ENCODE peak calls at places on chromosomes 7 and 10, in five cellular contexts. B is HepG2, V is IMR-90, C is K562, M is SK-N-SH. Z is an unnamed sample.

GRCh38 chr10:118698421-118698820 is 56.3 kb downstream of the CACUL1 start:
- DNase-seq in B (peak; percentile 10), V (peak; percentile 72), C (peak; percentile 23), M (peak; percentile 20), Z (no peak)

GRCh38 chr7:115293628-115294236 is 371.8 kb downstream of the MDFIC start:
- DNase-seq in B (no peak), V (peak; percentile 53), C (no peak), M (no peak), Z (no peak)

GRCh38 chr7:343227-343822 is 53.4 kb downstream of the FOXL3 start:
- DNase-seq in B (peak; percentile 83), V (no peak), C (peak; percentile 71), M (peak; percentile 62), Z (no peak)

GRCh38 chr10:33157108-33157507 is 177.4 kb downstream of the NRP1 start:
- DNase-seq in B (no peak), V (peak; percentile 68), C (no peak), M (no peak), Z (no peak)

GRCh38 chr10:47253651-47254375 is 46.2 kb upstream of the GDF10 start:
- DNase-seq in B (no peak), V (peak; percentile 41), C (no peak), M (no peak), Z (peak; percentile 43)

GRCh38 chr7:27194641-27195379 is 5.1 kb downstream of the HOXA13 start:
- DNase-seq in B (no peak), V (no peak), C (no peak), M (no peak), Z (no peak)

GRCh38 chr7:13990319-13990983 is 985 bp upstream of the ETV1 start:
- DNase-seq in B (peak; percentile 0), V (peak; percentile 37), C (no peak), M (peak; percentile 48), Z (peak; percentile 80)

GRCh38 chr7:135650831-135651573 is 11.3 kb upstream of the STMP1 start:
- DNase-seq in B (no peak), V (peak; percentile 67), C (no peak), M (no peak), Z (no peak)

GRCh38 chr7:112213735-112214134 is 7.2 kb downstream of the ZNF277 start:
- DNase-seq in B (no peak), V (no peak), C (no peak), M (no peak), Z (no peak)

GRCh38 chr10:63522129-63522687 is 1.0 kb downstream of the REEP3 start:
- DNase-seq in B (no peak), V (peak; percentile 47), C (peak; percentile 30), M (peak; percentile 45), Z (no peak)

GRCh38 chr7:159030490-159031134 is 114.1 kb downstream of the VIPR2 start:
- DNase-seq in B (peak; percentile 46), V (no peak), C (peak; percentile 90), M (peak; percentile 97), Z (peak; percentile 27)

GRCh38 chr7:36153571-36154097 is 580 bp downstream of the EEPD1 start:
- DNase-seq in B (no peak), V (no peak), C (no peak), M (no peak), Z (no peak)

GRCh38 chr10:88525371-88526079 is 57.6 kb downstream of the RNLS start:
- DNase-seq in B (no peak), V (peak; percentile 72), C (no peak), M (no peak), Z (no peak)

GRCh38 chr7:103710247-103710646 is 264.2 kb upstream of the SLC26A5 start:
- DNase-seq in B (no peak), V (peak; percentile 71), C (no peak), M (no peak), Z (no peak)

GRCh38 chr7:98329974-98330373 is 48.5 kb downstream of the BRI3 start:
- DNase-seq in B (no peak), V (peak; percentile 72), C (no peak), M (no peak), Z (no peak)

GRCh38 chr10:97332586-97333350 is 1.8 kb downstream of the FRAT2 start:
- DNase-seq in B (peak; percentile 77), V (peak; percentile 87), C (peak; percentile 43), M (no peak), Z (no peak)

GRCh38 chr10:129622736-129623135 is 155.7 kb downstream of the MGMT start:
- DNase-seq in B (no peak), V (peak; percentile 48), C (no peak), M (no peak), Z (no peak)

GRCh38 chr10:32084484-32084883 is 28.3 kb upstream of the KIF5B start:
- DNase-seq in B (no peak), V (no peak), C (no peak), M (no peak), Z (no peak)

GRCh38 chr7:54878339-54878738 is 119.3 kb upstream of the SEC61G start:
- DNase-seq in B (no peak), V (peak; percentile 59), C (no peak), M (no peak), Z (no peak)
- H2AFZ ChIP-seq in B (no peak overlapping the region), V (peak overlapping the region; percentile 69), C (no peak overlapping the region), M (no peak overlapping the region), Z (peak overlapping the region; percentile 81)

GRCh38 chr7:130880668-130881067 is 146.7 kb upstream of the KLF14 start:
- DNase-seq in B (no peak), V (peak; percentile 42), C (no peak), M (no peak), Z (peak; percentile 13)
- TF ChIP-seq USF2 in B (no peak), V (no peak), C (no peak), M (no peak), Z (no peak)

DNA sequence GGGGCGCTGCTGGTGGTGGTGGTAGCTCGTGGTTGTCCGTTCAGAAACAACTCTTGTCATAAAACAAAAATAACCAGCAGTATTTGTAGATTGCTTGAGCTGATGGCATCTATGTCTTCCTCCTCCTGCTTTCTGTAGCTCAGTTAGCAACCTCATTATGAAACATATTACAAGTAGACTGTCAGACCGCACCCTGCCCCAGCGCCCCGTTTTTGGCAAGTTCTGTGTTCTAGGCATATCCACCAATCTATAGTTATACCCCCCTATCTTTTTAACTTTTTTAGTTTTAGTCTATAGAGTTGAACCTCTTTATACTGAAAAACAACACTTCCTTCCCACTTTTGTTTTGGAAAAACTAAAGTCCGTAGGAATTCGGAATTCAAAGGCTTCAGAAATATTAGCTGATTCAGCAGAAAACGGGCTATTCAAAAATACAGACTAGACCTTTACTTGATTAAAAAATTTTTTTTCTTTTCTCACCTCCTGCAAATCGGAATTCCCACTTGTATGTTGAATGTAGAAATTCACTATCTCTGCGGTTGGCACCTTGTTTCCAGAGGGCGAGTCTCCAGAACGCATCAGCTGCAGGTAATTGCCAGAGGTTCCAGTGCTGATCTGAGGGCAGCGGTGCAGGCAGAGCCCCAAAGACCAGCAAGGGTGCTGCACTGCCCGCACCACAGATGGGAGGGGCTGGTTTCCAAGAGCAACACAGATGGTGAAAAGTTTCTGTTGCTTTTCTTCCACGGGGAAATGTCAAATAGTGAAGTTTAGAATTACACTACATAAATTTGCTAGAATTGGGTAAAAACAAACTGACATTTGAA is 2.1 kb upstream of the FZD8 start:
- DNase-seq in B (no peak), V (no peak), C (no peak), M (no peak), Z (no peak)
- H2AFZ ChIP-seq in B (no peak overlapping the region), V (peak overlapping the region; percentile 77), C (peak overlapping the region; percentile 74), M (peak overlapping the region; percentile 87), Z (peak overlapping the region; percentile 9)

GRCh38 chr7:151244156-151244870 is 4.2 kb downstream of the SMARCD3 start:
- DNase-seq in B (no peak), V (peak; percentile 44), C (peak; percentile 83), M (peak; percentile 93), Z (peak; percentile 84)
- TF ChIP-seq USF2 in B (no peak), V (no peak), C (no peak), M (no peak), Z (no peak)

GRCh38 chr7:2567663-2568238 is 9.0 kb downstream of the IQCE start:
- DNase-seq in B (peak; percentile 42), V (peak; percentile 38), C (no peak), M (peak; percentile 69), Z (peak; percentile 31)
- H2AFZ ChIP-seq in B (no peak overlapping the region), V (peak overlapping the region; percentile 21), C (no peak overlapping the region), M (no peak overlapping the region), Z (no peak overlapping the region)

Z was measured in H1.